ENCODE peak calls at places on chromosomes 5 and 9, in four cellular contexts. A, V, C and T are unnamed samples.

GRCh38 chr5:17024686-17025180 is 88.6 kb upstream of the MYO10 start:
- DNase-seq in C (no peak), V (no peak), A (no peak), T (peak)

GRCh38 chr5:66171349-66172344 is 27.5 kb downstream of the SREK1 start:
- DNase-seq in C (peak), A (peak), V (peak), T (peak)

GRCh38 chr5:39249560-39250274 is 30.4 kb upstream of the FYB1 start:
- DNase-seq in V (no peak), C (no peak), A (no peak), T (no peak)

GRCh38 chr5:111953351-111954127 is 196.5 kb upstream of the NREP start:
- DNase-seq in V (no peak), A (no peak), C (no peak), T (no peak)

GRCh38 chr9:121956808-121957207 is 136.3 kb downstream of the TTLL11 start:
- DNase-seq in A (no peak), V (no peak), C (no peak), T (no peak)

GRCh38 chr5:38911933-38912332 is 66.1 kb downstream of the OSMR start:
- DNase-seq in A (no peak), C (no peak), V (no peak), T (no peak)

GRCh38 chr9:106921341-106921899 is 58.5 kb downstream of the ZNF462 start:
- DNase-seq in C (no peak), V (peak), A (no peak), T (peak)

GRCh38 chr9:117491491-117491890 is 76.6 kb upstream of the ASTN2 start:
- DNase-seq in A (peak), V (peak), C (no peak), T (no peak)

GRCh38 chr5:151547364-151547763 is 43.8 kb downstream of the FAT2 start:
- DNase-seq in A (no peak), V (no peak), C (no peak), T (no peak)

GRCh38 chr5:116032094-116032517 is at the start of gene ARL14EPL:
- DNase-seq in A (peak), C (peak), V (peak), T (peak)

GRCh38 chr9:112174223-112174964 is 703 bp downstream of the SUSD1 start:
- DNase-seq in V (peak), C (peak), A (peak), T (peak)

GRCh38 chr9:93896496-93897033 is 58.6 kb downstream of the BARX1 start:
- DNase-seq in V (peak), A (peak), C (no peak), T (no peak)

GRCh38 chr9:95023217-95024003 is 294.1 kb downstream of the FANCC start:
- DNase-seq in V (no peak), C (no peak), A (peak), T (peak)

GRCh38 chr9:69121155-69122085 is 52.7 kb upstream of the TJP2 start:
- DNase-seq in C (peak), A (peak), V (peak), T (peak)

GRCh38 chr5:176501333-176501732 is 35.9 kb downstream of the RNF44 start:
- DNase-seq in V (no peak), A (no peak), C (no peak), T (no peak)

GRCh38 chr9:17611921-17612320 is 33.1 kb downstream of the SH3GL2 start:
- DNase-seq in C (no peak), A (no peak), V (no peak), T (no peak)

GRCh38 chr9:89776795-89777194 is 172.0 kb downstream of the GADD45G start:
- DNase-seq in V (no peak), C (no peak), A (no peak), T (no peak)

GRCh38 chr5:145967296-145967695 is 30.9 kb downstream of the SH3RF2 start:
- DNase-seq in A (no peak), V (no peak), C (no peak), T (no peak)

GRCh38 chr5:123264399-123264798 is 158.8 kb downstream of the CEP120 start:
- DNase-seq in C (no peak), V (no peak), A (no peak), T (no peak)

GRCh38 chr9:96460470-96460869 is 10.5 kb downstream of the HABP4 start:
- DNase-seq in C (no peak), V (no peak), A (no peak), T (no peak)

GRCh38 chr9:69645488-69645887 is 26.7 kb downstream of the APBA1 start:
- DNase-seq in V (no peak), A (peak), C (no peak), T (peak)

GRCh38 chr9:89278997-89279739 is 31.8 kb upstream of the CKS2 start:
- DNase-seq in A (no peak), V (no peak), C (peak), T (no peak)

GRCh38 chr5:149872351-149873040 is 72.1 kb downstream of the PDE6A start:
- DNase-seq in C (no peak), A (no peak), V (no peak), T (no peak)

GRCh38 chr5:102139029-102139428 is 157.1 kb downstream of the SLCO4C1 start:
- DNase-seq in A (no peak), V (no peak), C (no peak), T (no peak)

GRCh38 chr9:6782981-6783380 is 25.2 kb downstream of the KDM4C start:
- DNase-seq in V (no peak), A (no peak), C (peak), T (no peak)

GRCh38 chr5:58127486-58128220 is 332.2 kb downstream of the PLK2 start:
- DNase-seq in C (no peak), A (peak), V (no peak), T (no peak)

GRCh38 chr5:116272281-116272941 is 187.6 kb downstream of the COMMD10 start:
- DNase-seq in V (no peak), C (no peak), A (no peak), T (no peak)

GRCh38 chr9:108963459-108964143 is 29.4 kb downstream of the ABITRAM start:
- DNase-seq in V (no peak), A (no peak), C (no peak), T (peak)

GRCh38 chr9:130936285-130937117 is 2.5 kb downstream of the FIBCD1 start:
- DNase-seq in A (no peak), V (no peak), C (no peak), T (peak)

GRCh38 chr5:177403194-177403825 is 2.8 kb upstream of the PFN3 start:
- DNase-seq in C (peak), V (peak), A (peak), T (no peak)

GRCh38 chr9:104993291-104993963 is 65.5 kb upstream of the ABCA1 start:
- DNase-seq in C (no peak), A (peak), V (peak), T (peak)

GRCh38 chr9:11241779-11242178 is 629.0 kb upstream of the PTPRD start:
- DNase-seq in V (no peak), C (no peak), A (no peak), T (no peak)

GRCh38 chr5:154400678-154401077 is 45.1 kb upstream of the SAP30L start:
- DNase-seq in A (no peak), C (no peak), V (no peak), T (no peak)

GRCh38 chr5:127229185-127229889 is 61.3 kb upstream of the MEGF10 start:
- DNase-seq in C (peak), V (peak), A (peak), T (peak)

GRCh38 chr5:98663521-98663920 is 109.9 kb upstream of the RGMB start:
- DNase-seq in C (no peak), A (no peak), V (no peak), T (no peak)

DNA sequence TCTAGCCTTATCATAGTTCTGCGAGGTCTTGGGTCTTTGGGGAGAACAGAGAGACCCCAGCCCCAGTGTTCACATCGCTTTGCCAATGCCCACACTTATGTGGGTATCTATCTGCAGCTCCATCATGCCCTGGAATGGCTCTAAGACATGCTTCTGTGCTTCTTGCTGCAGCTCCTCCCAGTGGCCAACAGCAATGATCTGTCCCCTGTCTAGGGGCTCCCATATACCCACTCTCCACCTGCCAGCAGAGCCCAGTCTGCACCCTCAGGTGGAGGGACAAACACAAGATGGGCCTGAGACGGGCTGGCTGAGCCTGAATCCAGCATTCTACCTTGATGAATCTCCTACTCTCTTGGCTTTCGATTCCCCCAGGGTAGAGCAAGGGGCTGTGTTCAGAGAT is 14.6 kb upstream of the DAP start:
- DNase-seq in C (no peak), V (no peak), A (no peak), T (no peak)
- TF ChIP-seq CTCF in C (no peak), V (no peak), A (peak), T (no peak)

GRCh38 chr9:137037035-137037434 is 5.1 kb upstream of the FUT7 start:
- DNase-seq in V (no peak), A (no peak), C (no peak), T (no peak)

GRCh38 chr9:137034709-137035506 is 3.0 kb upstream of the FUT7 start:
- DNase-seq in A (peak), V (peak), C (peak), T (peak)

GRCh38 chr9:137035937-137036336 is 4.0 kb upstream of the FUT7 start:
- DNase-seq in C (no peak), V (no peak), A (no peak), T (peak)

GRCh38 chr9:137034039-137034708 is 2.3 kb upstream of the FUT7 start:
- DNase-seq in A (no peak), C (no peak), V (no peak), T (no peak)

GRCh38 chr9:137035507-137035834 is 3.6 kb upstream of the FUT7 start:
- DNase-seq in A (no peak), V (no peak), C (no peak), T (no peak)
- TF ChIP-seq CTCF in A (no peak), V (no peak), C (peak), T (no peak)

GRCh38 chr5:35083150-35083549 is 35.4 kb upstream of the AGXT2 start:
- DNase-seq in C (no peak), V (no peak), A (no peak), T (no peak)

GRCh38 chr5:35081134-35081533 is 33.4 kb upstream of the AGXT2 start:
- DNase-seq in V (no peak), C (no peak), A (no peak), T (no peak)

GRCh38 chr5:35087971-35088370 is 40.2 kb upstream of the AGXT2 start:
- DNase-seq in V (no peak), A (no peak), C (no peak), T (no peak)

GRCh38 chr5:35082530-35082929 is 34.8 kb upstream of the AGXT2 start:
- DNase-seq in C (no peak), A (no peak), V (no peak), T (no peak)
- TF ChIP-seq CTCF in C (no peak), A (no peak), V (no peak), T (no peak)

DNA sequence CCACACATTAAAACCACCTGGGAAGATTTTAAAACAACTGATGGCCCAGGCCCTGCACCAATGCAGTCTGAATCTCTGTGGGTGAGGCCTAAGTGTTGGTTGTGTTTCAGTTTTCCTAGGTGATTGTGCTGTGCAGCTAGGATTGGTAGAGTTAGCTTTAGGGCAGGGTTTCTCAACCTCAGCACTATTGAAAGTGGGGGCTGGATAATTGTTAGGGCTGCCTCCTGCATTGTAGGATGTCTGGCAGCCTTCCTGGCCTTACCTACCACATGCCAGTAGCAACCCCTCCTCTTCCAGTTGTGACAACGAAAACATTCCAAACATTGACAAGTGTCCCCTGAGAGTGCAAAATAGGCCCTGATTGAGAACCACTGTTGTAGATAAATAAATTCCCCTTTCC is 337.0 kb downstream of the KIAA0825 start:
- DNase-seq in V (no peak), A (no peak), C (no peak), T (no peak)
- TF ChIP-seq CTCF in V (no peak), A (no peak), C (no peak), T (no peak)

DNA sequence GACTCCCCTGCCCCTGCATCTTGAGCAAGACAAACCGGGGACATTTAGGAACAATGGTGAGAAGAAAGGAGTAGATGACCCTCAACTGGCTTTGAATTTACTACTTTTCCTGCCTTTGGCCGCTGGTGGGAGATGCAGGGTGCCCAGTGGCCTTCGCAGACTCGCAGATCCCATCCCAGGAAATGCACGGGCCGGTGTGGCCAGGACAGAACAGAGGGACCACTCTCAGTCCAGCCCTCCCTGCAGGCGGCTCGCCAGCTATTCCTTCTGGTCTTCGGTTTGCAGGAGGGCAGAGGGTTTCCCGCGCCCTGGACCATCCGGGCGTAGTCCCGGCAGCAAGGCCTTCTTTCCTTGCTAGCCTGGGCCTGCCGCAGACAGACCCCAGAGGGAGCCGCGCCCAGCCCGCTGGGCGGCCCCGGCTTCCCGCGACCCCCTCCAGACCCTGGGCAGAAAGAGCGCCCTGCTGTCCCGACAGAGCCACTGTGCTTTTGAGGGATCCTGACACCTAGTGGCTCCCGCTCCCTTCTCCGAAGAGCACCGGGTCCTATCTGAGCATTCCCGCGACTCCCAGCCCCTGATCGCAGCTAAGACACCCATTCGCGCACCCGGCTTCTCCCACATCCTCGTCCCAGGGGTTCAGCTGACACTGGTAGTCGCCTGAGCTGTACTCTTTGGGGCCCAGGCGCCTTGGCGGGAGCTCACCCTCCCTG is 1.2 kb downstream of the CFAP90 start:
- DNase-seq in V (no peak), C (no peak), A (no peak), T (peak)
- TF ChIP-seq CTCF in V (no peak), C (no peak), A (no peak), T (peak)

GRCh38 chr5:142506756-142507155 is 179.1 kb downstream of the FGF1 start:
- DNase-seq in C (no peak), V (no peak), A (no peak), T (no peak)

GRCh38 chr5:142506046-142506445 is 179.8 kb downstream of the FGF1 start:
- DNase-seq in A (no peak), V (no peak), C (no peak), T (no peak)

GRCh38 chr5:142500506-142500905 is 175.7 kb upstream of the SPRY4 start:
- DNase-seq in A (no peak), C (no peak), V (no peak), T (no peak)

GRCh38 chr5:142499591-142500384 is 175.0 kb upstream of the SPRY4 start:
- DNase-seq in C (no peak), V (no peak), A (no peak), T (peak)

DNA sequence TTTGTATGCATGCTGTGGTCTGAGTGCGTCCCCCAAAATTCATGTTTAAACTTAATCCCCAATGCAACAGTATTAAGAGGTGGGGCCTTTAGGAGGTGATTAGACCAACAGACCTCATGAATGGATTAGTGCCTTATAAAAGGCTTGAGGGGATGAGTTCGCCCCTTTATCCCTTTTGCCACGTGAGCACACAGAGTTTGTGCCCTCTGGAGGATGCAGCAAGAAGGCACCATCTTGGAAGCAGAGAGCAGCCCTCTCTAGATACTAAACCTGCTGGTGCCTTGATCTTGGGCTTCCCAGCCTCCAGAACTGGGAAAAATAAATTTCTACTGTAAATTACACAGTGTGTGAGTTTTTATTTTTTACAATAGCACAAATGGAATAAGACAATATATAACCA is 177.1 kb upstream of the SPRY4 start:
- DNase-seq in V (no peak), C (no peak), A (no peak), T (no peak)
- TF ChIP-seq CTCF in V (no peak), C (no peak), A (no peak), T (no peak)

DNA sequence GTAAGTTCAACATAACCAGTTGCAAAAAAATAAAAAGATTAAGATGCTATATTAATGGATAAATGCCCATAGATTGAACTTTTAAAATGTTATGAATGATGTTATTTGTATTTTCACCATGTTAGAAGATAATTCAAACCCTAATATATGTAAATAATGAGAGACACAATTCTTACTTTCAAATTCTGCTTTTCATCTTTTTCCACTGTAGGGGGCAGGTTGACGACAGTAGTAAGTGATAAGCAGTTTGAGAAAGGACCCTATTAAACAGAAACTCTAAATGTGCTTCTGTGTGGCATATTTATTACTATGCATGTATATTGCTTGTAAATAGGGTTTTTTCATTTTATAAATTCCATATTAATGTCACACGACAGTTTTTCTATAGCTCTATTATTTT is 591.1 kb downstream of the SEMA5A start:
- DNase-seq in V (no peak), A (no peak), C (no peak), T (no peak)
- TF ChIP-seq CTCF in V (no peak), A (no peak), C (no peak), T (no peak)

GRCh38 chr9:127397722-127398647 is 1.0 kb downstream of the SLC2A8 start:
- DNase-seq in C (peak), V (peak), A (peak), T (peak)
- TF ChIP-seq CTCF in C (peak), V (peak), A (peak), T (no peak)

DNA sequence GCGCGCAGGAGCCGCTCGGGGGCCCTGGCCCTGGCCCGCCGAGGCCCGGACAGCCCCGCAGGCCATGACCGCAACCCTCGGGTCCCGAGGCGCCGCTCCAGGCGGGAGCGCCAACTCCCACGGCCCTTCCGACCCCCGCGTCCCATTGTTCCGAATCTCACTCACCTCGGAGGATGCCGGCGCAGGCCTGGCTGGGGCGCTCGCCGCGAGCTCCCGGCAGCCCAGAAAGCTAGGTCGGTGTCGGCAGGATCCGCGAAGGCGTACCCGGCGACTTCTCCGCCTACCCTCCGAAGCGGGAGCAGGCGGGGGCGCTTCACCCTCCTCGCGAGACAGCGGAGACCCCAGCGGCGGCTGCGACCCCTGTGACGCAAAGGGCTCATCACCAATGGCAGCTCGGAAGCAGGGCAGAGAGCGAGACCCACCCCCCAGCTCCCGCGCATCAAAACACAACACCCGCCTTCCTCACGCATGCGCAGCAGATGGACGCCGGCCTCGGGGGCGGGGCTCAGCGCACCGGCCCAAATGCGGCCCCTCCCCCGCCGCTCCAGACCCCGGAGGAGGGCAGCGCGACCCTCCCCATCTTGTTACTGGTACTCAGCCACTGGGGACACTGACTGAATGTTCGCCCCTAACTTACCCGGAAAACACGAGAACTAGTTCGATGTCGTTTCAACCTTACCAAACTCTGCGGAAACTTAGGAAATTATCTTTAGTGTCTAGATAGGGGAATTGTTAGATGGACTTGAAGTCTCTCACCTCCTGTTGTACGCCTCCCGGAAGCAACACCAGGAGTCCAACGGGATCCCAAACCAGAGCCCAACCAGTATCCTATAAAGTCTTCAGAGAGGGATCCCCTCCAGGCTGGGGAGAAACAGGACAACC is 1.3 kb upstream of the SMIM27 start:
- DNase-seq in V (peak), A (peak), C (peak), T (peak)
- TF ChIP-seq CTCF in V (no peak), A (no peak), C (peak), T (no peak)